ENCODE peak calls at places on chromosome 13, in ten cellular contexts. S is fibroblast of lung, A is endodermal cell, Q is Peyer's patch, Y is tibial nerve, W is IMR-90, V is body of pancreas, H is upper lobe of left lung, L is PC-3, T is pancreas. B is an unnamed sample.

GRCh38 chr13:99916366-99917103 is 55.0 kb downstream of the ZIC5 start:
- DNase-seq in S (peak; percentile 82), A (peak; percentile 67), Q (no peak), Y (no peak), W (peak; percentile 71), V (peak; percentile 36), H (no peak), L (peak; percentile 69), T (no peak), B (no peak)

GRCh38 chr13:30395192-30396158 is 26.8 kb upstream of the UBE2L5 start:
- DNase-seq in S (peak; percentile 97), A (peak; percentile 85), Q (peak; percentile 98), Y (peak; percentile 93), W (peak; percentile 93), V (peak; percentile 95), H (no peak), L (peak; percentile 79), T (peak; percentile 87), B (peak; percentile 95)

GRCh38 chr13:37059848-37060192 is 332 bp upstream of the SUPT20H start:
- DNase-seq in S (no peak), A (no peak), Q (no peak), Y (no peak), W (no peak), V (no peak), H (no peak), L (no peak), T (no peak), B (no peak)

GRCh38 chr13:111210488-111210887 is 95.4 kb downstream of the ARHGEF7 start:
- DNase-seq in S (peak; percentile 93), A (no peak), Q (no peak), Y (no peak), W (peak; percentile 91), V (peak; percentile 26), H (no peak), L (peak; percentile 29), T (no peak), B (peak; percentile 71)

GRCh38 chr13:108595416-108596257 is 33.8 kb upstream of the MYO16 start:
- DNase-seq in S (no peak), A (peak; percentile 64), Q (no peak), Y (no peak), W (no peak), V (no peak), H (no peak), L (no peak), T (no peak), B (no peak)

GRCh38 chr13:29435125-29435911 is 160.2 kb downstream of the SLC7A1 start:
- DNase-seq in S (peak; percentile 95), A (no peak), Q (no peak), Y (no peak), W (peak; percentile 91), V (no peak), H (no peak), L (peak; percentile 16), T (no peak), B (no peak)

GRCh38 chr13:77986699-77987098 is 68.1 kb upstream of the EDNRB start:
- DNase-seq in S (no peak), A (peak; percentile 49), Q (no peak), Y (no peak), W (no peak), V (no peak), H (no peak), L (no peak), T (no peak), B (no peak)

GRCh38 chr13:44140146-44140545 is 233.5 kb upstream of the SERP2 start:
- DNase-seq in S (no peak), A (peak; percentile 80), Q (no peak), Y (no peak), W (no peak), V (no peak), H (no peak), L (no peak), T (no peak), B (no peak)

DNA sequence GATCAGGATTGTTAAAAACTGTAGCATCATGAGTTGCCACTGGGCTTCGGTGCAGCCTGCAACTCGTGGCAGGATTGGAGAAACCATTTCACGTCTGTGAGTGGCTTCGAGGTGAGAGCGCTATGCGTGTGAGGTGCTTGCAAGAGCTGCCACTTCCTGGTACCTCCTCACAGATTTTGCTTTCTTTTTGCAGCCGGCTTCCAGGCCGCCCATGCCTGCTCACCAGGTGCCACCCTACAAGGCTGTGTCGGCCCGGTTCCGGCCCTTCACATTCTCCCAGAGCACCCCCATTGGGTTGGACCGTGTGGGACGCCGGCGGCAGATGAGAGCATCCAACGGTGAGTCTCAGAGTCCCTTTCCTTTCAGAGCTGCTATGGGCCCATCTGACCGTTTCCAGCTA is 57.9 kb upstream of the C1QTNF9 start:
- DNase-seq in S (no peak), A (no peak), Q (peak; percentile 69), Y (no peak), W (no peak), V (no peak), H (peak; percentile 60), L (no peak), T (no peak), B (peak; percentile 54)
- H3K9me3 ChIP-seq in S (no peaks in the 10 kb centered on the region), A (no peaks in the 10 kb centered on the region), Q (no peaks in the 10 kb centered on the region), Y (no peaks in the 10 kb centered on the region), W (no peaks in the 10 kb centered on the region), V (no peaks in the 10 kb centered on the region), H (no peaks in the 10 kb centered on the region), L (no peaks in the 10 kb centered on the region), T (no peaks in the 10 kb centered on the region), B (no peaks in the 10 kb centered on the region)

DNA sequence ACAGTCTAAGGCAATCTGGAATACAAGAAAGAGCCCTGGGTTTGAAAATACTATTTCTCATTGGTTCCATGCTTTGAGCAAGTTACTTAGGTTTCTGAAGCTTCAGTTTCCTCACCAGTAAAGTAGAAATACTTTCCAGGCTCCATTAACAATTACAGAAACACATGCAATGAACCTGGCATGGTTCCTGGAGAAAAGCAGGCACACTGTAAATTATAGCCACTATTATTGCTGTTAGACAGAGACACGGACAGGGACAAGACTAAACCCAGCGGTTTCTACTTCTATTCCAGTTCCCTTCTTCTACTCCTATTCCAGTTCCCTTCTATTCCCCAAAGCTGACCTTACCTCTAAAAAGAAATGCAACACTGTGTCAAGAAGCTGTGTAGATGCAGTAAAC is 41.2 kb downstream of the MIPEP start:
- DNase-seq in S (no peak), A (no peak), Q (no peak), Y (no peak), W (no peak), V (no peak), H (no peak), L (no peak), T (no peak), B (no peak)
- H3K4me1 ChIP-seq in S (no peaks in the 10 kb centered on the region), A (no peaks in the 10 kb centered on the region), Q (no peaks in the 10 kb centered on the region), Y (no peaks in the 10 kb centered on the region), W (no peaks in the 10 kb centered on the region), V (peaks cover 4% of the 10 kb centered on the region), H (no peaks in the 10 kb centered on the region), L (peaks cover 18% of the 10 kb centered on the region), T (no peaks in the 10 kb centered on the region), B (no peaks in the 10 kb centered on the region)

GRCh38 chr13:31910633-31911032 is 120.9 kb upstream of the FRY start:
- DNase-seq in S (no peak), A (no peak), Q (no peak), Y (no peak), W (no peak), V (no peak), H (no peak), L (no peak), T (no peak), B (no peak)
- H3K27ac ChIP-seq in S (no peak overlapping the region), A (no peak overlapping the region), Q (no peak overlapping the region), Y (no peak overlapping the region), W (no peak overlapping the region), V (peak overlapping the region; percentile 46), H (no peak overlapping the region), L (no peak overlapping the region), T (no peak overlapping the region), B (no peak overlapping the region)

DNA sequence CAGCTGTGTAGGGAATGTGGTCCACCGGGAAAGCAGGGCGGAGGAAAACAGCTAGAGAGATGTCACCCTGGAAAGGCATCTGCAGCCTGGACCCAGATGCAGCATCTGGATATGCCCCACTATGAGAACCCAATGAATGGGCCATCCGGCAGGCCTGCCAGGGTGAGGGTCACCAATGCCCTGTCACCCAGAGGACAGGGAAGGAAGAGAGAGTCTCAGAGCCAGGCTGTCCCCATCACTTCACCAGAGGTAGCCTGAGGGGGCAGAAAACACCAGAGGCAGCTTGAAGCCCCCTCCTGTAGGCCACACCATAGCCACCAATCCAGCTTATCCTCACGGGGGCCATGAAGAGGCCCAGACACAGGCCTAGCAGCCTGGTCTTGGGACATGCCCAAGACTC is 118.8 kb downstream of the TUBA3C start:
- DNase-seq in S (no peak), A (no peak), Q (no peak), Y (no peak), W (no peak), V (no peak), H (no peak), L (no peak), T (no peak), B (peak; percentile 51)
- H3K9me3 ChIP-seq in S (no peaks in the 10 kb centered on the region), A (peaks cover 77% of the 10 kb centered on the region), Q (no peaks in the 10 kb centered on the region), Y (no peaks in the 10 kb centered on the region), W (peaks cover 42% of the 10 kb centered on the region), V (no peaks in the 10 kb centered on the region), H (no peaks in the 10 kb centered on the region), L (peaks cover 18% of the 10 kb centered on the region), T (no peaks in the 10 kb centered on the region), B (no peaks in the 10 kb centered on the region)

GRCh38 chr13:45341034-45341798 is at the start of gene TPT1:
- DNase-seq in S (peak; percentile 99), A (peak; percentile 100), Q (peak; percentile 98), Y (peak; percentile 98), W (peak; percentile 98), V (peak; percentile 99), H (peak; percentile 100), L (peak; percentile 94), T (peak; percentile 100), B (peak; percentile 98)

GRCh38 chr13:45339867-45340266 is 1.1 kb downstream of the TPT1 start:
- DNase-seq in S (no peak), A (no peak), Q (peak; percentile 34), Y (no peak), W (no peak), V (no peak), H (no peak), L (no peak), T (no peak), B (no peak)

GRCh38 chr13:45337803-45338202 is 3.2 kb downstream of the TPT1 start:
- DNase-seq in S (no peak), A (no peak), Q (no peak), Y (no peak), W (no peak), V (no peak), H (no peak), L (no peak), T (no peak), B (no peak)

GRCh38 chr13:45340422-45341033 is 455 bp downstream of the TPT1 start:
- DNase-seq in S (peak; percentile 94), A (peak; percentile 87), Q (peak; percentile 72), Y (peak; percentile 78), W (peak; percentile 91), V (peak; percentile 90), H (peak; percentile 95), L (peak; percentile 80), T (peak; percentile 92), B (peak; percentile 96)

GRCh38 chr13:45339399-45339798 is 1.6 kb downstream of the TPT1 start:
- DNase-seq in S (no peak), A (no peak), Q (no peak), Y (no peak), W (no peak), V (no peak), H (no peak), L (no peak), T (no peak), B (no peak)
- H3K4me1 ChIP-seq in S (peaks cover 5% of the 10 kb centered on the region), A (no peaks in the 10 kb centered on the region), Q (peaks cover 58% of the 10 kb centered on the region), Y (peaks cover 5% of the 10 kb centered on the region), W (peaks cover 4% of the 10 kb centered on the region), V (peaks cover 50% of the 10 kb centered on the region), H (peaks cover 65% of the 10 kb centered on the region), L (peaks cover 45% of the 10 kb centered on the region), T (peaks cover 29% of the 10 kb centered on the region), B (peaks cover 2% of the 10 kb centered on the region)